ENCODE peak calls at places on chromosomes 6 and 20, in eight cellular contexts. Q is HCT116, L is hepatocyte, D is GM23248, F is PC-3, I is neural progenitor cell, Y is MM.1S, K is SK-N-SH. W is an unnamed sample. For H3K9me3 and H3K36me3, the result is how much of the 10 kb centered on the place peaks cover.

GRCh38 chr6:35059606-35060355 is 81.4 kb downstream of the TCP11 start:
- DNase-seq in Q (no peak), D (peak), I (no peak), F (no peak), Y (no peak), K (peak), L (no peak), W (no peak)

GRCh38 chr6:140225587-140226438 is 851.4 kb upstream of the CITED2 start:
- DNase-seq in I (no peak), F (peak), Y (no peak), Q (no peak), D (peak), K (no peak), L (no peak), W (no peak)

GRCh38 chr20:19893356-19893755 is 123.8 kb upstream of the NAA20 start:
- DNase-seq in K (no peak), D (peak), F (no peak), I (no peak), Q (no peak), L (no peak), Y (no peak), W (no peak)

GRCh38 chr20:41309817-41310216 is 7.7 kb downstream of the ZHX3 start:
- DNase-seq in K (no peak), Q (no peak), Y (no peak), I (no peak), F (peak), L (no peak), D (peak), W (no peak)

GRCh38 chr6:41682966-41683459 is 44.7 kb downstream of the MDFI start:
- DNase-seq in D (peak), K (no peak), Q (no peak), F (no peak), Y (no peak), L (no peak), I (no peak), W (no peak)

GRCh38 chr6:13012977-13013680 is 296.6 kb downstream of the PHACTR1 start:
- DNase-seq in I (peak), D (peak), L (peak), F (no peak), K (no peak), Q (no peak), Y (no peak), W (no peak)

GRCh38 chr6:98831057-98832031 is 3.0 kb upstream of the POU3F2 start:
- DNase-seq in Q (no peak), F (no peak), L (no peak), D (no peak), K (peak), Y (no peak), I (peak), W (no peak)

GRCh38 chr6:71486466-71486865 is 197.9 kb downstream of the OGFRL1 start:
- DNase-seq in I (no peak), Y (no peak), F (no peak), K (no peak), D (peak), Q (no peak), L (no peak), W (no peak)

GRCh38 chr6:82143041-82143481 is 104.5 kb downstream of the IBTK start:
- DNase-seq in Q (no peak), D (peak), I (no peak), K (no peak), F (no peak), L (no peak), Y (no peak), W (no peak)

GRCh38 chr6:84455630-84456029 is 228.2 kb upstream of the CEP162 start:
- DNase-seq in Q (no peak), Y (no peak), L (no peak), K (no peak), I (no peak), F (no peak), D (peak), W (no peak)

GRCh38 chr6:108942556-108943492 is 94.6 kb downstream of the ARMC2 start:
- DNase-seq in L (no peak), Q (no peak), K (peak), F (no peak), I (no peak), D (no peak), Y (peak), W (peak)

GRCh38 chr6:145241039-145241438 is 494.3 kb downstream of the EPM2A start:
- DNase-seq in L (no peak), K (no peak), F (peak), I (no peak), Y (no peak), D (peak), Q (no peak), W (no peak)

GRCh38 chr20:48169650-48170049 is 384.4 kb upstream of the SULF2 start:
- DNase-seq in Y (no peak), I (no peak), Q (no peak), D (no peak), L (peak), F (peak), K (no peak), W (no peak)

GRCh38 chr6:3977875-3978711 is 100.8 kb downstream of the FAM217A start:
- DNase-seq in D (peak), F (peak), Q (peak), L (peak), Y (peak), I (peak), K (no peak), W (peak)

GRCh38 chr20:15241696-15242095 is 904.3 kb upstream of the FLRT3 start:
- DNase-seq in Y (no peak), K (no peak), L (no peak), F (no peak), I (no peak), D (peak), Q (no peak), W (no peak)

GRCh38 chr6:122020588-122021271 is 378.7 kb upstream of the HSF2 start:
- DNase-seq in I (no peak), Y (no peak), K (no peak), D (no peak), F (no peak), Q (no peak), L (no peak), W (no peak)

GRCh38 chr6:137927777-137928218 is 60.7 kb downstream of the TNFAIP3 start:
- DNase-seq in D (no peak), F (no peak), Q (no peak), I (no peak), K (no peak), L (no peak), Y (peak), W (peak)

GRCh38 chr20:13009682-13010406 is 1.1 kb downstream of the SPTLC3 start:
- DNase-seq in L (peak), D (peak), Y (peak), I (no peak), K (no peak), F (peak), Q (no peak), W (peak)

GRCh38 chr20:49858076-49858565 is 45.5 kb downstream of the SLC9A8 start:
- DNase-seq in Y (no peak), L (no peak), K (no peak), D (peak), I (no peak), Q (no peak), F (no peak), W (no peak)

GRCh38 chr20:24657211-24657610 is 187.8 kb downstream of the SYNDIG1 start:
- DNase-seq in Y (no peak), I (no peak), Q (no peak), D (peak), K (no peak), L (peak), F (peak), W (no peak)

GRCh38 chr6:32413427-32414047 is 6.6 kb upstream of the BTNL2 start:
- DNase-seq in F (peak), D (peak), I (peak), K (peak), Y (peak), Q (peak), L (peak), W (peak)

GRCh38 chr20:50110141-50111047 is 2.6 kb downstream of the UBE2V1 start:
- DNase-seq in F (peak), Q (no peak), K (no peak), D (peak), I (no peak), L (peak), Y (peak), W (peak)

GRCh38 chr20:1434571-1435336 is 31.9 kb downstream of the NSFL1C start:
- DNase-seq in K (no peak), I (no peak), Q (no peak), Y (peak), F (peak), L (no peak), D (peak), W (peak)

GRCh38 chr6:150549577-150550184 is 50.0 kb upstream of the PLEKHG1 start:
- DNase-seq in Y (no peak), I (no peak), D (no peak), F (peak), L (no peak), Q (no peak), K (no peak), W (no peak)

GRCh38 chr6:105993769-105994521 is 92.2 kb upstream of the PRDM1 start:
- DNase-seq in I (peak), Y (peak), K (peak), F (no peak), D (peak), Q (no peak), L (peak), W (no peak)

GRCh38 chr6:168188310-168188973 is 109.4 kb upstream of the FRMD1 start:
- DNase-seq in Y (no peak), K (no peak), L (no peak), F (no peak), D (no peak), I (no peak), Q (no peak), W (no peak)

GRCh38 chr6:157059781-157060180 is 263.5 kb downstream of the TMEM242 start:
- DNase-seq in D (peak), I (peak), Q (no peak), F (no peak), K (no peak), Y (no peak), L (no peak), W (no peak)

GRCh38 chr6:6696867-6697531 is 108.5 kb downstream of the LY86 start:
- DNase-seq in Q (peak), D (peak), K (peak), L (peak), F (peak), Y (no peak), I (peak), W (peak)

GRCh38 chr6:42404494-42404893 is 47.2 kb downstream of the TRERF1 start:
- DNase-seq in Y (no peak), F (peak), K (no peak), L (peak), I (peak), D (peak), Q (peak), W (no peak)

GRCh38 chr20:39936401-39936800 is 752.6 kb downstream of the MAFB start:
- DNase-seq in D (no peak), L (no peak), Q (no peak), Y (no peak), F (no peak), I (no peak), K (no peak), W (no peak)
- H3K9me3 ChIP-seq in D (under half), L (under half), Q (under half), Y (under half), F (under half), I (under half), K (under half), W (under half)

DNA sequence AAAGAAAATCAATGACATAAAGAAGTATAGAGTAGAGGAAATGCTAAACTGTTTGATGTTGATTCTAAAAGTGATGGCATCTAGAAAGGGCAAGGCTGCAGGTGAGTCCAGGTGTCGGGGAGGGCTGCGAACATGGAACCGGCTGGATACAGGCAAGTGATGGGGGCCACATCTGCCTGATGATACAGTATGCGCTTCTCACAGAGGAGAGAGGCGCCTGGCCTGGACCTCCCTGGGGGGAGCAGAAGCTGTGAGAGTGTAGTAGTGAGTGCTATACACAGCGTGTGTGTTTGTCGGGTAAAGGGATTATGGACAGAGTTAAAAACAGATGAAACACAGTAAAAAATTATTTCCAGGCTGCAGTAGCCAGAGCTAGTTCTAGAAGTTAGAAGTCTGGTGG is 195.9 kb upstream of the ARG1 start:
- DNase-seq in I (no peak), K (no peak), F (no peak), D (no peak), Q (no peak), Y (no peak), L (no peak), W (no peak)
- TF ChIP-seq EZH2phosphoT487 in I (no peak), K (no peak), F (no peak), D (no peak), Q (no peak), Y (no peak), L (no peak), W (no peak)

GRCh38 chr6:56593801-56594318 is 48.8 kb downstream of the DST start:
- DNase-seq in Q (no peak), I (no peak), Y (peak), K (no peak), D (peak), F (no peak), L (no peak), W (peak)
- H3K36me3 ChIP-seq in Q (under half), I (under half), Y (under half), K (half or more), D (half or more), F (under half), L (under half), W (under half)

GRCh38 chr20:31403886-31404285 is 2.1 kb downstream of the DEFB121 start:
- DNase-seq in I (no peak), L (no peak), D (no peak), Y (no peak), Q (no peak), F (no peak), K (no peak), W (no peak)
- H3K9me3 ChIP-seq in I (under half), L (under half), D (under half), Y (under half), Q (under half), F (under half), K (under half), W (under half)

GRCh38 chr6:148565931-148566663 is 180.7 kb upstream of the UST start:
- DNase-seq in K (no peak), L (no peak), Y (no peak), F (peak), D (peak), Q (peak), I (no peak), W (no peak)

GRCh38 chr6:148565321-148565926 is 181.4 kb upstream of the UST start:
- DNase-seq in L (no peak), K (no peak), D (peak), Y (no peak), Q (no peak), F (no peak), I (no peak), W (no peak)

GRCh38 chr6:148570456-148570855 is 176.4 kb upstream of the UST start:
- DNase-seq in Q (no peak), F (peak), K (no peak), D (no peak), Y (no peak), L (no peak), I (no peak), W (no peak)

GRCh38 chr6:148564494-148564893 is 182.3 kb upstream of the UST start:
- DNase-seq in D (no peak), K (no peak), I (no peak), L (no peak), Y (no peak), Q (no peak), F (no peak), W (no peak)

DNA sequence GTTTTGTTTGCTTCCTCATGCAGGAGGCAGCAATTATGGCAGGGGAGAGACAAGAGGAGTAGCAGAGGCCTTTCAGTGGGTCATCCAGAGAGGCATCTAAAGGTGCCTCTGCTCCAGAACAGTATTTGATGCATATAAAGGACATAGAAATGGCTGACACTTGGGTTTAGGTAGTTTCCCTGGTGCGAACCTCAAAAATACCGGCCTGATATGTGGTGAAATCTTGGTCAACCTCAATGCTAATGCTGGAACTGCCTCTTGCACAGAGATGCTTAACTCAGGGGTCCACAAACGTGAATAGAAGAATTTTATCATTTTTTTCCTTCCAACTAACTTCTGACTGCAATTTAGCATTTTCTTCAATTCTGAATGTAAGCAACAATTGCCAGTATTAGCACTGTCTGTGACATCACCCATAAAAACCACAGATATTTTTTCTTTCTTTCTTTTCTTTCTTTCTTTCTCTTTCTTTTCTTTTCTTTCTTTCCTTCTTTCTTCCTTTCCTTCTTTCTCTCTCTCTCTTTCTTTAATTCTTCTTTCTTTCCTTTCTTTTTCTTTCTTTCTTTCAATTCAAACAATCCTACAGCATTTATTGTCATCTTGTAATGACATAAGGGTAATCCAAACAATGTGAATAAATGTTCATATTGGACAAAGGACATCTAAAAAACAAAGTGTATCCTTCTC is 180.0 kb upstream of the UST start:
- DNase-seq in Y (no peak), Q (no peak), F (no peak), D (peak), K (no peak), L (no peak), I (no peak), W (no peak)
- TF ChIP-seq EZH2phosphoT487 in Y (no peak), Q (no peak), F (no peak), D (no peak), K (no peak), L (no peak), I (no peak), W (no peak)

GRCh38 chr20:10662151-10662550 is 11.6 kb downstream of the JAG1 start:
- DNase-seq in I (no peak), Y (no peak), Q (no peak), F (no peak), L (no peak), D (no peak), K (no peak), W (no peak)

GRCh38 chr20:10665027-10665561 is 8.7 kb downstream of the JAG1 start:
- DNase-seq in D (no peak), L (no peak), F (no peak), Y (no peak), K (no peak), Q (no peak), I (no peak), W (no peak)

GRCh38 chr20:10661261-10661660 is 12.5 kb downstream of the JAG1 start:
- DNase-seq in Y (no peak), I (no peak), D (no peak), L (no peak), K (no peak), Q (no peak), F (no peak), W (no peak)

GRCh38 chr20:10660661-10661060 is 13.1 kb downstream of the JAG1 start:
- DNase-seq in I (no peak), D (peak), L (no peak), Y (no peak), Q (no peak), K (no peak), F (no peak), W (no peak)

DNA sequence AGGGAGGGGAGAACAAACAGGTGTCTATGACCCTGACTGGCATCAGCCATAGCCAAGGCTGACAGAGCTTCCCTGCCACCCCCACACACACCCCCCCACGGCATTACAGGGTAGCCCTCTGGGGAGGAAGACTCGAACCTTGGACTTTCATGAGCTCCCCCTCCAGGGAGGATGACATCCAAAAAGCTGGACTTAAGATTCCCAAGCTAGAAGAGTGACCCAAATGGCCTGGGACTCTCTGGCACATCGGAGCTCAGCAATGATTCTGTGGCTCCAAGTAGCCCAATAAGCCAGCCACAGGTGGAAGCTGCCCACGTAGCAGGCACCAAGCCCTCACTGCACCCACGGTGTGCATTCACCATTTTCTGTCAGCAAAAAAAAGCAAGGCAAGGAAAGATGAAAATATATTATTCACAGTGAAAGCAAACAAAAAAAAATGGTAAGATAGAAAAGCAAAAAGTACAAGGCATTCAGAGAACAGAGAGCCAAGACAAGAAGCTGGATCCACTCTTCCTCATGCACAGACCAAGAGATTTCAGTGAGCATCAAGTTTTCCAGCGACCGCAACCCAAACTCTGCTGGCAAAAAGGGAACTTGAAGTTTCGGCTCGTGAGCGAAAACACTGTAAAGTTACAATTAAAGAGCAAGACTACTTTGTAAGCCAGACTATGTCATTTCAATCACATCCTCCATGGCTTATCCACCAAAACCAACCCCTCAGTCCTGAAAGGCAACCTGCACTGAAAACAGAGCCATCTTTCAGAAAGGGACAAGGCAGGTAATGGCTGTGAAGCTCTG is 10.9 kb downstream of the JAG1 start:
- DNase-seq in I (no peak), F (no peak), Y (no peak), D (no peak), Q (no peak), L (no peak), K (no peak), W (no peak)
- H3K36me3 ChIP-seq in I (under half), F (half or more), Y (under half), D (under half), Q (under half), L (under half), K (under half), W (under half)

DNA sequence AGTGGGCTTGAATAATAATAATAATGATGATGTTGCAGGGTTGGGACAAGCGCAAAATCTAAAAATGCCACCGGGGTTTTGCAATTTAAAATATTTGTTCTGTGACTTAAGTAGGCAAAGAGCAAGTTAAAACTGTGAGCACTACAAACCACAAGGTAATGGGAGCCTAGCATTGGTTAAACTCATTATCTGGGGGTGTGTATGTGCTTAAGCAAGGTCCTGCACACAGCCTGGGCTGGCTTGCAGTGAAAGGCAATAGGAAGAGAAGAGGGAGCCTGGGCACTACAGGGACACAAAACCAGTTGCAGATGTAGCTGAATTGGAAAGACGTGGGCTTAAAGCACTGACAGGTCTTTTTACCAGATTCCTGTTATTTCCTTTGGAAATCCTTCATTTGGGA is 11.7 kb downstream of the SIM1 start:
- DNase-seq in D (no peak), F (no peak), Y (no peak), Q (no peak), I (no peak), L (no peak), K (no peak), W (no peak)
- H3K9me3 ChIP-seq in D (under half), F (under half), Y (under half), Q (under half), I (under half), L (under half), K (under half), W (under half)

GRCh38 chr6:155493026-155493693 is 37.5 kb upstream of the NOX3 start:
- DNase-seq in I (no peak), L (no peak), Q (no peak), K (no peak), D (no peak), Y (no peak), F (no peak), W (no peak)
- TF ChIP-seq EZH2phosphoT487 in I (no peak), L (no peak), Q (no peak), K (no peak), D (no peak), Y (no peak), F (no peak), W (no peak)

GRCh38 chr20:64163776-64164122 is 503 bp upstream of the MYT1 start:
- DNase-seq in F (no peak), Q (no peak), D (no peak), L (no peak), Y (no peak), K (peak), I (no peak), W (no peak)
- H3K36me3 ChIP-seq in F (under half), Q (under half), D (under half), L (under half), Y (under half), K (under half), I (under half), W (under half)

W was measured in OCI-LY7.